ENCODE peak calls at places on chromosomes 3 and 15, in four cellular contexts. Z, B, Y and J are unnamed samples.

GRCh38 chr3:23701711-23702110 is 104.0 kb upstream of the UBE2E1 start:
- DNase-seq in Z (peak; percentile 11), B (no peak), Y (no peak), J (no peak)

GRCh38 chr3:138468886-138469285 is 34.5 kb downstream of the ESYT3 start:
- DNase-seq in Z (no peak), B (no peak), Y (no peak), J (no peak)

GRCh38 chr15:82539690-82540054 is 585 bp downstream of the RPS17 start:
- DNase-seq in Z (peak; percentile 42), B (no peak), Y (no peak), J (peak; percentile 21)

GRCh38 chr15:62253294-62253693 is 88.2 kb upstream of the C2CD4B start:
- DNase-seq in Z (peak; percentile 14), B (peak; percentile 34), Y (peak; percentile 36), J (no peak)

GRCh38 chr3:8987673-8988655 is 24.7 kb upstream of the RAD18 start:
- DNase-seq in Z (peak; percentile 83), B (peak; percentile 79), Y (peak; percentile 73), J (peak; percentile 78)

GRCh38 chr15:60396100-60396499 is 1.7 kb downstream of the ANXA2 start:
- DNase-seq in Z (no peak), B (no peak), Y (no peak), J (no peak)

GRCh38 chr15:75024102-75024636 is 779 bp downstream of the PPCDC start:
- DNase-seq in Z (peak; percentile 15), B (no peak), Y (no peak), J (no peak)

GRCh38 chr3:81545572-81545971 is 215.9 kb downstream of the GBE1 start:
- DNase-seq in Z (no peak), B (no peak), Y (no peak), J (no peak)

GRCh38 chr3:48561045-48561736 is 2.4 kb downstream of the UCN2 start:
- DNase-seq in Z (peak; percentile 89), B (peak; percentile 64), Y (peak; percentile 64), J (peak; percentile 89)

GRCh38 chr15:60830479-60830878 is 351.5 kb upstream of the ICE2 start:
- DNase-seq in Z (no peak), B (no peak), Y (no peak), J (no peak)

GRCh38 chr15:29573197-29573838 is 248.9 kb downstream of the TJP1 start:
- DNase-seq in Z (no peak), B (no peak), Y (no peak), J (no peak)

GRCh38 chr15:43526261-43526930 is 9.0 kb downstream of the MAP1A start:
- DNase-seq in Z (no peak), B (no peak), Y (no peak), J (no peak)

GRCh38 chr3:17632401-17633100 is 109.9 kb downstream of the TBC1D5 start:
- DNase-seq in Z (no peak), B (no peak), Y (no peak), J (no peak)

GRCh38 chr15:42939841-42940240 is 19.3 kb upstream of the TTBK2 start:
- DNase-seq in Z (no peak), B (no peak), Y (no peak), J (no peak)

GRCh38 chr3:124570232-124570631 is 160.0 kb upstream of the UMPS start:
- DNase-seq in Z (no peak), B (no peak), Y (no peak), J (no peak)

DNA sequence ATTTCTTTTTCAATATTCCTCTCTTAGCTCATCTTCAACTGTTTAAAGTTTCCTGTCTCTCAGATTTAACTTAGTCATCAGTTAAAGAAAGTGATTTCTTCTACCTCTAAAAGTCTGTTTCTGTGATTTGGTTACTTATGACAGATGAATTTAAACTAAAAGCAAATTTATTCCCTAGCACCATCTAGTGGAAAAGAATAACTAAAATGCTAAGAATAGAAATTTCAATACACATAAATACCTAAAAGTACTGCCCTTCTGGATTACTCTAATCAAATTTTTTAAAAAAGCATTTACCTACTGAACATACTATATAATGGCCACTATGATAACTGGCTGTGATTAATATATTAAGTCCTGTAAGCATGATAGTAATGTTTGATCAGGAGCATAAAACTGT is 14.0 kb upstream of the ZCWPW2 start:
- DNase-seq in Z (no peak), B (no peak), Y (no peak), J (no peak)
- TF ChIP-seq CTCF in Z (peak; percentile 15), B (no peak), Y (peak; percentile 48), J (no peak)

GRCh38 chr3:156716105-156716862 is 41.9 kb downstream of the TIPARP start:
- DNase-seq in Z (no peak), B (no peak), Y (no peak), J (no peak)
- TF ChIP-seq CTCF in Z (no peak), B (no peak), Y (no peak), J (no peak)

GRCh38 chr3:189820365-189820720 is 189.2 kb downstream of the TP63 start:
- DNase-seq in Z (no peak), B (no peak), Y (no peak), J (no peak)

GRCh38 chr3:189821251-189821650 is 190.1 kb downstream of the TP63 start:
- DNase-seq in Z (peak; percentile 78), B (no peak), Y (no peak), J (no peak)

GRCh38 chr3:189826566-189826965 is 195.4 kb downstream of the TP63 start:
- DNase-seq in Z (no peak), B (no peak), Y (no peak), J (no peak)

GRCh38 chr3:189824629-189825312 is 193.6 kb downstream of the TP63 start:
- DNase-seq in Z (no peak), B (no peak), Y (no peak), J (no peak)

GRCh38 chr3:189822726-189823125 is 191.5 kb downstream of the TP63 start:
- DNase-seq in Z (no peak), B (no peak), Y (no peak), J (no peak)
- TF ChIP-seq CTCF in Z (peak; percentile 13), B (no peak), Y (no peak), J (no peak)

GRCh38 chr3:6088433-6088832 is 772.5 kb upstream of the GRM7 start:
- DNase-seq in Z (no peak), B (no peak), Y (no peak), J (no peak)
- TF ChIP-seq CTCF in Z (peak; percentile 6), B (no peak), Y (no peak), J (no peak)

GRCh38 chr15:40936709-40937666 is 7.8 kb downstream of the DLL4 start:
- DNase-seq in Z (peak; percentile 63), B (no peak), Y (no peak), J (no peak)
- TF ChIP-seq CTCF in Z (peak; percentile 33), B (no peak), Y (peak; percentile 52), J (peak; percentile 16)